ENCODE peak calls at places on chromosome 10, in seven cellular contexts. S is DMS79; Q is WTC11; R is A549; O is stimulated activated CD8-positive, alpha-beta memory T cell treated with anti-CD3 and anti-CD28 coated beads, Interleukin-7, amount 100 ng/mL, for 24 hours; C is NCI-H1105; M is Calu3. F is an unnamed sample.

GRCh38 chr10:116044722-116045374 is 228.2 kb downstream of the GFRA1 start:
- DNase-seq in S (no peak), Q (no peak), R (no peak), O (no peak), C (no peak), M (no peak), F (no peak)

GRCh38 chr10:95237376-95238170 is 43.5 kb downstream of the ACSM6 start:
- DNase-seq in S (no peak), Q (no peak), R (no peak), O (no peak), C (no peak), M (no peak), F (no peak)

GRCh38 chr10:11344550-11344949 is 266.9 kb downstream of the USP6NL start:
- DNase-seq in S (no peak), Q (no peak), R (no peak), O (no peak), C (no peak), M (no peak), F (no peak)

GRCh38 chr10:114266521-114266920 is 27.5 kb downstream of the VWA2 start:
- DNase-seq in S (peak), Q (no peak), R (no peak), O (no peak), C (peak), M (no peak), F (no peak)

GRCh38 chr10:47099445-47099844 is 188.2 kb downstream of the PTPN20 start:
- DNase-seq in S (no peak), Q (no peak), R (no peak), O (no peak), C (no peak), M (no peak), F (no peak)

GRCh38 chr10:1579671-1580070 is 157.7 kb downstream of the ADARB2 start:
- DNase-seq in S (no peak), Q (no peak), R (no peak), O (no peak), C (no peak), M (no peak), F (no peak)

GRCh38 chr10:43211431-43212042 is 55.3 kb downstream of the RASGEF1A start:
- DNase-seq in S (no peak), Q (peak), R (no peak), O (no peak), C (no peak), M (no peak), F (no peak)

GRCh38 chr10:96863922-96864543 is 31.9 kb downstream of the LCOR start:
- DNase-seq in S (peak), Q (no peak), R (peak), O (no peak), C (no peak), M (peak), F (no peak)

GRCh38 chr10:124707546-124707945 is 36.6 kb downstream of the FAM53B start:
- DNase-seq in S (no peak), Q (no peak), R (no peak), O (no peak), C (no peak), M (no peak), F (no peak)

GRCh38 chr10:47076949-47077348 is 165.7 kb downstream of the PTPN20 start:
- DNase-seq in S (no peak), Q (no peak), R (no peak), O (no peak), C (no peak), M (no peak), F (no peak)

GRCh38 chr10:99941942-99942835 is 67.6 kb downstream of the DNMBP start:
- DNase-seq in S (no peak), Q (no peak), R (no peak), O (no peak), C (no peak), M (no peak), F (no peak)

GRCh38 chr10:110865184-110865803 is 6.4 kb upstream of the PDCD4 start:
- DNase-seq in S (no peak), Q (no peak), R (peak), O (no peak), C (no peak), M (no peak), F (no peak)

GRCh38 chr10:33799281-33799943 is 464.9 kb upstream of the NRP1 start:
- DNase-seq in S (no peak), Q (no peak), R (peak), O (no peak), C (no peak), M (no peak), F (no peak)

GRCh38 chr10:86376852-86377796 is 10.5 kb upstream of the GRID1 start:
- DNase-seq in S (no peak), Q (peak), R (peak), O (peak), C (no peak), M (peak), F (no peak)

GRCh38 chr10:109504401-109504800 is 418.9 kb downstream of the XPNPEP1 start:
- DNase-seq in S (no peak), Q (no peak), R (no peak), O (no peak), C (no peak), M (no peak), F (no peak)

GRCh38 chr10:125114761-125115391 is 45.5 kb downstream of the CTBP2 start:
- DNase-seq in S (peak), Q (no peak), R (no peak), O (no peak), C (no peak), M (no peak), F (no peak)

GRCh38 chr10:132677905-132678298 is 108.0 kb downstream of the NKX6-2 start:
- DNase-seq in S (no peak), Q (no peak), R (no peak), O (no peak), C (no peak), M (no peak), F (no peak)

GRCh38 chr10:124285587-124286527 is 132.9 kb downstream of the OAT start:
- DNase-seq in S (no peak), Q (peak), R (no peak), O (no peak), C (no peak), M (no peak), F (no peak)

GRCh38 chr10:119466655-119467054 is 75.9 kb downstream of the RGS10 start:
- DNase-seq in S (no peak), Q (no peak), R (no peak), O (no peak), C (no peak), M (peak), F (no peak)

GRCh38 chr10:34078798-34079470 is 736.2 kb downstream of the PARD3 start:
- DNase-seq in S (no peak), Q (no peak), R (no peak), O (no peak), C (no peak), M (no peak), F (no peak)

GRCh38 chr10:36489928-36490279 is 635.5 kb upstream of the ANKRD30A start:
- DNase-seq in S (no peak), Q (no peak), R (no peak), O (no peak), C (no peak), M (no peak), F (no peak)

GRCh38 chr10:100186813-100187212 is 984 bp upstream of the ERLIN1 start:
- DNase-seq in S (no peak), Q (peak), R (peak), O (no peak), C (no peak), M (peak), F (no peak)

GRCh38 chr10:6069101-6069931 is 7.1 kb upstream of the IL2RA start:
- DNase-seq in S (no peak), Q (no peak), R (no peak), O (no peak), C (no peak), M (no peak), F (no peak)

GRCh38 chr10:73887038-73888015 is 13.0 kb upstream of the CAMK2G start:
- DNase-seq in S (no peak), Q (no peak), R (peak), O (no peak), C (peak), M (peak), F (no peak)

GRCh38 chr10:96153065-96153464 is 23.0 kb downstream of the ZNF518A start:
- DNase-seq in S (no peak), Q (no peak), R (no peak), O (no peak), C (no peak), M (no peak), F (no peak)

GRCh38 chr10:129041916-129042315 is 425.1 kb upstream of the MGMT start:
- DNase-seq in S (no peak), Q (no peak), R (no peak), O (no peak), C (no peak), M (no peak), F (no peak)

GRCh38 chr10:102868976-102869289 is 337 bp upstream of the AS3MT start:
- DNase-seq in S (no peak), Q (no peak), R (no peak), O (no peak), C (no peak), M (no peak), F (no peak)

GRCh38 chr10:75662715-75663114 is 231.3 kb downstream of the LRMDA start:
- DNase-seq in S (no peak), Q (no peak), R (no peak), O (no peak), C (no peak), M (no peak), F (no peak)

GRCh38 chr10:44310762-44311562 is 73.9 kb downstream of the CXCL12 start:
- DNase-seq in S (no peak), Q (peak), R (peak), O (peak), C (peak), M (peak), F (peak)

GRCh38 chr10:75736889-75737610 is 305.6 kb downstream of the LRMDA start:
- DNase-seq in S (no peak), Q (no peak), R (no peak), O (no peak), C (no peak), M (no peak), F (no peak)

GRCh38 chr10:79007037-79007842 is 61.5 kb upstream of the ZMIZ1 start:
- DNase-seq in S (no peak), Q (no peak), R (no peak), O (no peak), C (no peak), M (no peak), F (no peak)

GRCh38 chr10:27319752-27320561 is 79.4 kb upstream of the ACBD5 start:
- DNase-seq in S (no peak), Q (peak), R (peak), O (peak), C (no peak), M (peak), F (no peak)

F was measured in H1.